ENCODE peak calls at places on chromosomes 12 and 14, in eight cellular contexts. One of them, this sample, is unnamed.

GRCh38 chr12:108939594-108939993 is 59.7 kb downstream of the DAO start:
- DNase-seq in PC-3: peak
- DNase-seq in heart right ventricle: no peak
- DNase-seq in mucosa of descending colon: no peak
- DNase-seq in AG09309: no peak
- DNase-seq in tibial nerve: no peak
- DNase-seq in AG10803: no peak
- DNase-seq in colonic mucosa: no peak
- DNase-seq in this sample: peak

GRCh38 chr14:85675957-85676356 is 146.0 kb downstream of the FLRT2 start:
- DNase-seq in mucosa of descending colon: no peak
- DNase-seq in AG09309: no peak
- DNase-seq in colonic mucosa: no peak
- DNase-seq in PC-3: no peak
- DNase-seq in tibial nerve: no peak
- DNase-seq in heart right ventricle: no peak
- DNase-seq in AG10803: no peak
- DNase-seq in this sample: no peak

GRCh38 chr12:123122649-123123048 is 28.2 kb downstream of the PITPNM2 start:
- DNase-seq in AG10803: no peak
- DNase-seq in heart right ventricle: no peak
- DNase-seq in AG09309: no peak
- DNase-seq in colonic mucosa: no peak
- DNase-seq in tibial nerve: no peak
- DNase-seq in mucosa of descending colon: no peak
- DNase-seq in PC-3: no peak
- DNase-seq in this sample: no peak

GRCh38 chr12:124571556-124571955 is 4.1 kb upstream of the NCOR2 start:
- DNase-seq in tibial nerve: no peak
- DNase-seq in mucosa of descending colon: no peak
- DNase-seq in AG09309: no peak
- DNase-seq in heart right ventricle: no peak
- DNase-seq in PC-3: no peak
- DNase-seq in colonic mucosa: no peak
- DNase-seq in AG10803: no peak
- DNase-seq in this sample: no peak

GRCh38 chr12:6688543-6688999 is 604 bp downstream of the ZNF384 start:
- DNase-seq in colonic mucosa: peak
- DNase-seq in mucosa of descending colon: peak
- DNase-seq in PC-3: no peak
- DNase-seq in AG10803: peak
- DNase-seq in heart right ventricle: peak
- DNase-seq in tibial nerve: peak
- DNase-seq in AG09309: no peak
- DNase-seq in this sample: no peak

GRCh38 chr14:90815817-90816662 is at the start of gene TTC7B:
- DNase-seq in AG10803: peak
- DNase-seq in PC-3: peak
- DNase-seq in tibial nerve: no peak
- DNase-seq in heart right ventricle: peak
- DNase-seq in colonic mucosa: no peak
- DNase-seq in AG09309: no peak
- DNase-seq in mucosa of descending colon: no peak
- DNase-seq in this sample: no peak

GRCh38 chr12:121404734-121405133 is 4.8 kb downstream of the RNF34 start:
- DNase-seq in colonic mucosa: no peak
- DNase-seq in heart right ventricle: no peak
- DNase-seq in mucosa of descending colon: no peak
- DNase-seq in AG10803: no peak
- DNase-seq in tibial nerve: no peak
- DNase-seq in AG09309: no peak
- DNase-seq in PC-3: peak
- DNase-seq in this sample: no peak

GRCh38 chr14:76720382-76720813 is 40.9 kb upstream of the VASH1 start:
- DNase-seq in heart right ventricle: peak
- DNase-seq in mucosa of descending colon: no peak
- DNase-seq in PC-3: no peak
- DNase-seq in AG09309: no peak
- DNase-seq in tibial nerve: peak
- DNase-seq in colonic mucosa: peak
- DNase-seq in AG10803: peak
- DNase-seq in this sample: no peak

GRCh38 chr14:40368314-40368713 is 936.1 kb upstream of the FBXO33 start:
- DNase-seq in AG09309: no peak
- DNase-seq in mucosa of descending colon: no peak
- DNase-seq in AG10803: no peak
- DNase-seq in tibial nerve: no peak
- DNase-seq in colonic mucosa: no peak
- DNase-seq in heart right ventricle: no peak
- DNase-seq in PC-3: peak
- DNase-seq in this sample: no peak

GRCh38 chr12:114984641-114985041 is 300.7 kb upstream of the TBX3 start:
- DNase-seq in PC-3: no peak
- DNase-seq in tibial nerve: no peak
- DNase-seq in AG10803: no peak
- DNase-seq in colonic mucosa: no peak
- DNase-seq in heart right ventricle: no peak
- DNase-seq in mucosa of descending colon: no peak
- DNase-seq in AG09309: no peak
- DNase-seq in this sample: no peak

GRCh38 chr12:27573972-27574371 is 50.0 kb downstream of the PPFIBP1 start:
- DNase-seq in PC-3: peak
- DNase-seq in colonic mucosa: no peak
- DNase-seq in mucosa of descending colon: no peak
- DNase-seq in tibial nerve: no peak
- DNase-seq in AG10803: peak
- DNase-seq in heart right ventricle: no peak
- DNase-seq in AG09309: peak
- DNase-seq in this sample: peak

GRCh38 chr14:90522585-90523191 is 125.9 kb downstream of the CALM1 start:
- DNase-seq in tibial nerve: no peak
- DNase-seq in PC-3: peak
- DNase-seq in heart right ventricle: no peak
- DNase-seq in AG09309: no peak
- DNase-seq in colonic mucosa: no peak
- DNase-seq in mucosa of descending colon: peak
- DNase-seq in AG10803: no peak
- DNase-seq in this sample: no peak

GRCh38 chr12:131831635-131832041 is 3.4 kb downstream of the MMP17 start:
- DNase-seq in AG09309: peak
- DNase-seq in heart right ventricle: no peak
- DNase-seq in colonic mucosa: no peak
- DNase-seq in tibial nerve: no peak
- DNase-seq in PC-3: peak
- DNase-seq in mucosa of descending colon: no peak
- DNase-seq in AG10803: peak
- DNase-seq in this sample: peak

GRCh38 chr12:118357327-118358007 is 15.2 kb downstream of the TAOK3 start:
- DNase-seq in PC-3: peak
- DNase-seq in tibial nerve: peak
- DNase-seq in AG09309: no peak
- DNase-seq in mucosa of descending colon: no peak
- DNase-seq in AG10803: peak
- DNase-seq in colonic mucosa: peak
- DNase-seq in heart right ventricle: no peak
- DNase-seq in this sample: peak

DNA sequence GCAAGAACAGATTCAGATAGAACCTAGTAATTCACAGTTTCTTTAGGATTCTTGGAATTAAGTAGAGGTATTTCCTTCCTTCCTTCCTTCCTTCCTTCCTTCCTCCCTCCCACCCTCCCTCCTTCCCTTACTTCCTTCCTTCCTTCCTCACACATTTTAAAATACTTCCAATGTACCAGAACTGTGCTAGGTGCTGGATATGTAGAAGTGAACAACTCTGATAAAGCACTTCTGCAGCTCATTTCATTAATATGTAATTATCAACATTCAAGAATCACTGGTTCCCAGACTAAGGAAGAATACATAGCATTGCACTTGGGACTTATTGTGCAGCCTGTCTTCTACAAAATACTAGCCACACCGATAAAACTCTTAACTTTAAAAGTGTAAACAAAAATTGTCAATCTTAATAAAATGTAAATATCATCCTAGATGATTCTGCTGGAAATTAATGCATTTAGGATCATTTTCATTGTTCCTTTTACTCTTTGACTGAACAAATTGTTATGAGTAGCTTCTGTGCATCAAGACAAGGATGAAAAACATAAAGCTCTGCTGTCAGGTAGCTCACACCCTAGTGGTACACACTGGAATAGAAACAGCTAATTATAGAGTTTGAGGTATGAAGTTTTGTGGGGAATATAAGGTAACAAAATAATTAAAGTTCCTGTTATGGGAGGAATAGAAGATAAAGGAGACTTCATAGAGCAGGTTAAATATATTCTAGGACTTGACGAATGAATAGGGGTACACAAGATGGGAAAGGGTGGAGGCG is 99.9 kb upstream of the MYF6 start:
- DNase-seq in tibial nerve: no peak
- DNase-seq in AG10803: no peak
- DNase-seq in heart right ventricle: no peak
- DNase-seq in PC-3: peak
- DNase-seq in AG09309: no peak
- DNase-seq in colonic mucosa: no peak
- DNase-seq in mucosa of descending colon: no peak
- DNase-seq in this sample: no peak
- TF ChIP-seq CTCF in tibial nerve: no peak
- TF ChIP-seq CTCF in AG10803: no peak
- TF ChIP-seq CTCF in heart right ventricle: no peak
- TF ChIP-seq CTCF in PC-3: peak
- TF ChIP-seq CTCF in AG09309: no peak
- TF ChIP-seq CTCF in colonic mucosa: no peak
- TF ChIP-seq CTCF in mucosa of descending colon: no peak
- TF ChIP-seq CTCF in this sample: peak

GRCh38 chr14:24013654-24014514 is 25.2 kb downstream of the DHRS4L2 start:
- DNase-seq in mucosa of descending colon: no peak
- DNase-seq in colonic mucosa: peak
- DNase-seq in heart right ventricle: no peak
- DNase-seq in tibial nerve: peak
- DNase-seq in AG10803: peak
- DNase-seq in PC-3: peak
- DNase-seq in AG09309: no peak
- DNase-seq in this sample: peak

DNA sequence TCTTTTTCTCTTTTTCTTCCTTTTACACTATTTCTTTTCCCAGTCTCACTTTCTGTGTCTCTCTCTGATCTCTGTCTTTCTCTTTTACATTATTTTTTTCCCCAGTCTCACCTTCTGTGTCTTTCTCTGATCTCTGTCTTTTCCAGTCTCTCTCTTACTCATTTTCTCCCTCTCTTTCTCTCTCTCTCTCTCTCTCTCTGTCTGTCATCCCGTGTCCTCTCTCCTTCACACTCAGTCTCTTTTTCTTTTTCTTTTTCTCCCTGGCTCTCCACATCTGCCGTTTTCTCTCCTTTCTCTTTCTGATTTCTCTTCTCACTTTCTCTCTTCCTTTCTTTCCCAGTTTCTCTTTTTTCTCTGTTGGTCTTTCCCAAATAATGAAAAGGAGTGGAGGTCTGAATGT is 22.3 kb downstream of the DHRS4L2 start:
- DNase-seq in PC-3: no peak
- DNase-seq in AG10803: no peak
- DNase-seq in heart right ventricle: no peak
- DNase-seq in AG09309: no peak
- DNase-seq in tibial nerve: no peak
- DNase-seq in mucosa of descending colon: no peak
- DNase-seq in colonic mucosa: no peak
- DNase-seq in this sample: no peak
- TF ChIP-seq CTCF in PC-3: no peak
- TF ChIP-seq CTCF in AG10803: no peak
- TF ChIP-seq CTCF in heart right ventricle: no peak
- TF ChIP-seq CTCF in AG09309: no peak
- TF ChIP-seq CTCF in tibial nerve: no peak
- TF ChIP-seq CTCF in mucosa of descending colon: no peak
- TF ChIP-seq CTCF in colonic mucosa: no peak
- TF ChIP-seq CTCF in this sample: no peak

DNA sequence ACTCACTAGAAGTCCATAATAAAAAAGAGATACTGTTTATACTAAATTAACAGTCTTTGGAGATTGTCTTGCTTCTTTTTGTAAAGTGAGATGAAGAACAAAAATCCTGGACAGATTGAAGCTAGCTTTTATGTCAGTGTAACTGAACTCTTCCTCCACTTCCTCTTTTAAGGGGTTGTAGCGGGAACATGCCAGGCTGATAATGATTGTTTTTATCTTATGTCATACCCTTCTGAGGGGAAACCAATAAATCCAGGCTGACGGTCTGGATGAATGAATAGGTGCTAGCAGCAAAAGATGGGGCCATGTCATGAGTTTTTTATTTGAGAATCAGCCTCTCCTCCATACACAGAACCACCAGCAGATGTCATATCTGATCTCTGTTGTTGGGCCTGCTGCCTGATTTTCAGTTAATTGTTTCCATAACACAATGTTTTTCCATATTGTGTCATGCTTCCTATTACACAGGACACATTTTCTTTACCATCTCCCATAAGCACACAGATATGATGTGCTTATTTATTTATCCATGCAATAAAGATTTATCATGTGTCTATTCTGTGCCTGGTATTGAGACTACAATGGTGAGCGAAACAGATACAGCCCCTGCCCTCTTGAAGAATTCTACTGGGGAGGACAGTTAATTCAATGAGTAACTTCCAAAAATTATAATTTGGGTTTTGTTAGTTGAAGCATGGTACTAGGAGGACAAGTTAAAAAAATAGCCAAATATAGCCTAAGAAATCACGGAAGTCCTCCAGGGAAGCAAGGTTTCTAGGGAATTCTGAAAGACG is 33.5 kb upstream of the CRY1 start:
- DNase-seq in AG10803: peak
- DNase-seq in mucosa of descending colon: no peak
- DNase-seq in heart right ventricle: no peak
- DNase-seq in colonic mucosa: no peak
- DNase-seq in tibial nerve: no peak
- DNase-seq in PC-3: peak
- DNase-seq in AG09309: no peak
- DNase-seq in this sample: peak
- TF ChIP-seq CTCF in AG10803: peak
- TF ChIP-seq CTCF in mucosa of descending colon: no peak
- TF ChIP-seq CTCF in heart right ventricle: no peak
- TF ChIP-seq CTCF in colonic mucosa: no peak
- TF ChIP-seq CTCF in tibial nerve: no peak
- TF ChIP-seq CTCF in PC-3: peak
- TF ChIP-seq CTCF in AG09309: peak
- TF ChIP-seq CTCF in this sample: peak

DNA sequence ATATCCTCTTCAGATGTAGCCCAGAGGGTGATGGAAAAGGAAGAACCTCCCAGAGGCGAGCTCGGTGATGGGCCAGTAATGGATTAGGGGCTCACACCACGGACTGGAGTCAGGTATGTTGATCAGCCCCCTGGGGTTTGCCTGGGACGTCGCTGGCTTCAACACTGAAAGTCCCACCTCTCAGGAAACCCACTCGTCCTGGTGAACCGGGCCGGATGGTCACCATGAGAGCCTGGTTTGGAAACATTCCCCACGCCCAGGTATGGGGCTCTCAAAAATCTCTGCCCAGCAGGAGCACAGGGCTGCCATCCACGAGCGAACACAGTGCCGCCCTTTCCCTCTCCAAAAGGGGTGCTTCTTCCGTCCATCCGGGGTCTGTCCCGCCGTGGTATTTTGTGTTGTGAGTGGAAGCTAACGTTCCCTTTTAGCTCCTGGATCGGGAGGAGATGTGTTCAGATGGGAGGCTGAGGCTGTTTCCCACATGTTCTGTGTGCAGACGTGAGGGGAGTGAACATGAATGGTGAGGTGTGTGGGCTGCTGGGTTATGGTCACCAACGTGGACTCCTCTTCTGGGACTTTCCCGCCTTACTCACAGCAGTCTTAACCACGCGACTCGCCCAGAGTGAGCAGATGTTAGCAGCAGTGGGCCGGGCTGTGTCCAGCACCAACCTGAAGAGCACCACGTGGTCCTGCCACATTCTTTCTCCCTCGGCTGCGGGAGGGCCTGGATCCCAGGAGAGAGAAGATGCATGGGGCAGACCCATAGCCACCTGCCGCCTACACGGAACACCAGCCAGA is 139.2 kb downstream of the KIF26A start:
- DNase-seq in tibial nerve: no peak
- DNase-seq in AG10803: no peak
- DNase-seq in heart right ventricle: no peak
- DNase-seq in PC-3: no peak
- DNase-seq in mucosa of descending colon: peak
- DNase-seq in colonic mucosa: no peak
- DNase-seq in AG09309: no peak
- DNase-seq in this sample: no peak
- TF ChIP-seq CTCF in tibial nerve: no peak
- TF ChIP-seq CTCF in AG10803: no peak
- TF ChIP-seq CTCF in heart right ventricle: no peak
- TF ChIP-seq CTCF in PC-3: no peak
- TF ChIP-seq CTCF in mucosa of descending colon: no peak
- TF ChIP-seq CTCF in colonic mucosa: no peak
- TF ChIP-seq CTCF in AG09309: no peak
- TF ChIP-seq CTCF in this sample: no peak

This sample was measured in HFFc6.